ENCODE peak calls at places on chromosomes 7 and 10, in ten cellular contexts. X is WTC11, O is A549, V is heart right ventricle, N is brain microvascular endothelial cell, B is astrocyte of the cerebellum, D is fibroblast of mammary gland, E is cardiac muscle cell, P is prostate gland, W is GM06990. I is an unnamed sample.

GRCh38 chr10:46229144-46229563 is 57.6 kb upstream of the ANTXRL start:
- DNase-seq in X (peak), O (peak), V (no peak), N (no peak), B (no peak), D (peak), E (peak), P (no peak), W (no peak), I (peak)

GRCh38 chr10:12709516-12709915 is 292.0 kb downstream of the CCDC3 start:
- DNase-seq in X (no peak), O (peak), V (no peak), N (no peak), B (no peak), D (peak), E (peak), P (no peak), W (no peak), I (no peak)

GRCh38 chr10:91799580-91799975 is 1.4 kb downstream of the TNKS2 start:
- DNase-seq in X (no peak), O (peak), V (no peak), N (no peak), B (no peak), D (peak), E (no peak), P (no peak), W (no peak), I (no peak)

GRCh38 chr7:99395616-99396327 is 12.6 kb downstream of the PDAP1 start:
- DNase-seq in X (no peak), O (no peak), V (no peak), N (no peak), B (no peak), D (no peak), E (no peak), P (no peak), W (no peak), I (no peak)

GRCh38 chr10:80492875-80493413 is 38.8 kb downstream of the TSPAN14 start:
- DNase-seq in X (no peak), O (no peak), V (no peak), N (no peak), B (no peak), D (no peak), E (no peak), P (no peak), W (no peak), I (no peak)

GRCh38 chr7:159103382-159104187 is 41.1 kb downstream of the VIPR2 start:
- DNase-seq in X (peak), O (no peak), V (no peak), N (no peak), B (no peak), D (no peak), E (no peak), P (no peak), W (no peak), I (no peak)

GRCh38 chr7:47967123-47967522 is 12.3 kb downstream of the HUS1 start:
- DNase-seq in X (no peak), O (no peak), V (peak), N (no peak), B (no peak), D (no peak), E (no peak), P (no peak), W (no peak), I (no peak)

GRCh38 chr10:113169853-113170455 is 219.9 kb downstream of the TCF7L2 start:
- DNase-seq in X (no peak), O (no peak), V (no peak), N (no peak), B (no peak), D (no peak), E (no peak), P (no peak), W (peak), I (no peak)

GRCh38 chr7:131633342-131633843 is 77.0 kb upstream of the PODXL start:
- DNase-seq in X (no peak), O (peak), V (no peak), N (peak), B (peak), D (peak), E (peak), P (no peak), W (no peak), I (no peak)

GRCh38 chr10:92153-92552 is 43.1 kb upstream of the TUBB8 start:
- DNase-seq in X (no peak), O (no peak), V (no peak), N (no peak), B (no peak), D (no peak), E (no peak), P (no peak), W (no peak), I (no peak)

GRCh38 chr10:103491729-103492364 is 1.7 kb upstream of the NEURL1 start:
- DNase-seq in X (no peak), O (peak), V (no peak), N (peak), B (peak), D (peak), E (peak), P (no peak), W (no peak), I (no peak)

GRCh38 chr7:96701258-96701657 is 8.4 kb downstream of the SEM1 start:
- DNase-seq in X (no peak), O (no peak), V (no peak), N (no peak), B (no peak), D (no peak), E (no peak), P (no peak), W (no peak), I (no peak)

GRCh38 chr7:6636741-6637543 is at the start of gene ZNF316:
- DNase-seq in X (no peak), O (peak), V (peak), N (no peak), B (no peak), D (peak), E (peak), P (peak), W (peak), I (no peak)

GRCh38 chr7:130024390-130024789 is 26.8 kb downstream of the ZC3HC1 start:
- DNase-seq in X (no peak), O (no peak), V (no peak), N (peak), B (no peak), D (no peak), E (peak), P (no peak), W (no peak), I (no peak)

GRCh38 chr10:9301554-9301953 is 1247.1 kb downstream of the GATA3 start:
- DNase-seq in X (no peak), O (no peak), V (no peak), N (no peak), B (no peak), D (no peak), E (no peak), P (no peak), W (no peak), I (no peak)

GRCh38 chr7:99201027-99201426 is 6.9 kb downstream of the KPNA7 start:
- DNase-seq in X (no peak), O (peak), V (no peak), N (peak), B (no peak), D (peak), E (peak), P (no peak), W (no peak), I (no peak)

GRCh38 chr10:85600744-85601081 is 765.9 kb downstream of the GRID1 start:
- DNase-seq in X (no peak), O (no peak), V (no peak), N (no peak), B (no peak), D (no peak), E (no peak), P (no peak), W (no peak), I (no peak)

GRCh38 chr7:127035203-127035849 is 217.4 kb downstream of the GRM8 start:
- DNase-seq in X (no peak), O (no peak), V (no peak), N (no peak), B (no peak), D (no peak), E (no peak), P (no peak), W (no peak), I (no peak)

GRCh38 chr10:114021135-114021534 is 22.5 kb upstream of the ADRB1 start:
- DNase-seq in X (no peak), O (no peak), V (peak), N (no peak), B (no peak), D (no peak), E (no peak), P (no peak), W (no peak), I (no peak)

GRCh38 chr7:74612015-74612829 is 45.3 kb upstream of the GTF2I start:
- DNase-seq in X (peak), O (no peak), V (no peak), N (peak), B (peak), D (no peak), E (peak), P (peak), W (no peak), I (no peak)

GRCh38 chr10:98268694-98269386 is 846 bp upstream of the LOXL4 start:
- DNase-seq in X (peak), O (peak), V (no peak), N (no peak), B (no peak), D (peak), E (peak), P (no peak), W (no peak), I (no peak)

GRCh38 chr7:18459439-18459838 is 36.1 kb upstream of the HDAC9 start:
- DNase-seq in X (no peak), O (no peak), V (no peak), N (no peak), B (no peak), D (no peak), E (no peak), P (no peak), W (no peak), I (no peak)

GRCh38 chr10:133143200-133143533 is 16.9 kb upstream of the KNDC1 start:
- DNase-seq in X (no peak), O (no peak), V (no peak), N (no peak), B (no peak), D (no peak), E (no peak), P (no peak), W (no peak), I (peak)

GRCh38 chr10:13683017-13683416 is 96.3 kb downstream of the PRPF18 start:
- DNase-seq in X (no peak), O (no peak), V (no peak), N (no peak), B (no peak), D (no peak), E (no peak), P (no peak), W (no peak), I (no peak)

GRCh38 chr10:116274141-116274861 is 1.3 kb upstream of the GFRA1 start:
- DNase-seq in X (peak), O (peak), V (no peak), N (no peak), B (no peak), D (no peak), E (no peak), P (no peak), W (no peak), I (no peak)

GRCh38 chr7:151736403-151736909 is 140.5 kb downstream of the PRKAG2 start:
- DNase-seq in X (no peak), O (peak), V (peak), N (peak), B (peak), D (peak), E (peak), P (peak), W (no peak), I (no peak)

GRCh38 chr10:95096143-95096542 is 26.8 kb upstream of the CYP2C8 start:
- DNase-seq in X (no peak), O (no peak), V (no peak), N (no peak), B (no peak), D (no peak), E (no peak), P (no peak), W (no peak), I (no peak)

GRCh38 chr7:136045992-136046391 is 68.8 kb upstream of the MTPN start:
- DNase-seq in X (no peak), O (no peak), V (no peak), N (no peak), B (no peak), D (no peak), E (no peak), P (peak), W (no peak), I (no peak)

GRCh38 chr10:103736763-103737162 is 118.6 kb downstream of the SH3PXD2A start:
- DNase-seq in X (peak), O (peak), V (no peak), N (peak), B (no peak), D (peak), E (no peak), P (no peak), W (no peak), I (no peak)

GRCh38 chr10:6843477-6843876 is 263.4 kb upstream of the PRKCQ start:
- DNase-seq in X (no peak), O (no peak), V (no peak), N (no peak), B (no peak), D (peak), E (no peak), P (no peak), W (no peak), I (no peak)

GRCh38 chr7:135441791-135442190 is 68.1 kb downstream of the CNOT4 start:
- DNase-seq in X (no peak), O (peak), V (no peak), N (peak), B (peak), D (peak), E (peak), P (no peak), W (no peak), I (no peak)

GRCh38 chr7:98056580-98056979 is 50.1 kb upstream of the LMTK2 start:
- DNase-seq in X (no peak), O (no peak), V (no peak), N (no peak), B (no peak), D (no peak), E (no peak), P (peak), W (no peak), I (no peak)

GRCh38 chr10:11424456-11425287 is 186.8 kb downstream of the USP6NL start:
- DNase-seq in X (peak), O (peak), V (peak), N (peak), B (peak), D (peak), E (peak), P (no peak), W (no peak), I (no peak)

DNA sequence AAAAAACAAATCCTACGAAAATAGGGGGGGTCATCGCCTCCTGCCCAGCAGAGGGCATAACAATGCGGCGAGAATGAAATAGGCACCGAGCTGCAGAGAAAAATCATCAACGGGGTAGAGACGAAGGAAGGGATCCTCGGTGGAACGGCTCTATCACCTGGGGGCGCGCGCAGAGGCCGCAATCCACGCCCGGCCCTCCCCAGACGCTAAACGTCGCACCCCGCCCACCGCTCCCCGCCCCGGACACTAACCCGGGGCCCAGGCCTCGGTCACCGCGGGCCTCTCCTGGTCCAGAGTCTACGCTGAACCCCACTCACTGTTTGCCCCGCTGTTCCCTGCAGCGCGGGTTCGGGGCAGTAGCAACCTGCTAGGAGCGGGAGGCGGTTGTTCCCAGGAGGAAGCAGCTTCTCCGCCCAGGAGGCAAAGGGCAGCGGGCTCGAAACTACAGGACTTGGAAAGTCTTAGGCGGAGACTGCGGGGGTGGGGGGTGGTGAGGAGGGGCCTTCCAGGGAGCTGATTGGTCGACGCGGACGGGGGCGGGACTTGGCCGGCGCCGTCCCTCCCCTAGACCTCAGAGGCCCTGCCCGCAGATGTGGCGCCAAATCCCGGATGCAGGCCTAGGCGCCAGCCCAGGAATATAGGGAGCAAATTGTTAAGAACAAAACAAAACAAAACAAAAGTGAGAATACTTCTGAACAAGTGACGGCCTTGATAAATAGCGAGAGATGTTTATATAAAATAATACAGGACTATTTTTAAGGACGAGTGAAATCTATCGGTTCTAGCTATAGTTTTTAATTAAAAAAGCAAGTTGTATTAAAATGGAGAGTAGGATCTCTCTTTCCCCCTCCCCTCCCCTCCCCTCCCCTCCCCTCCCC is at the start of gene TCAF1:
- DNase-seq in X (peak), O (peak), V (peak), N (peak), B (peak), D (peak), E (peak), P (peak), W (peak), I (peak)
- TF ChIP-seq CTCF in X (no peak), O (peak), V (peak), N (peak), B (peak), D (peak), E (peak), P (no peak), W (peak), I (no peak)

DNA sequence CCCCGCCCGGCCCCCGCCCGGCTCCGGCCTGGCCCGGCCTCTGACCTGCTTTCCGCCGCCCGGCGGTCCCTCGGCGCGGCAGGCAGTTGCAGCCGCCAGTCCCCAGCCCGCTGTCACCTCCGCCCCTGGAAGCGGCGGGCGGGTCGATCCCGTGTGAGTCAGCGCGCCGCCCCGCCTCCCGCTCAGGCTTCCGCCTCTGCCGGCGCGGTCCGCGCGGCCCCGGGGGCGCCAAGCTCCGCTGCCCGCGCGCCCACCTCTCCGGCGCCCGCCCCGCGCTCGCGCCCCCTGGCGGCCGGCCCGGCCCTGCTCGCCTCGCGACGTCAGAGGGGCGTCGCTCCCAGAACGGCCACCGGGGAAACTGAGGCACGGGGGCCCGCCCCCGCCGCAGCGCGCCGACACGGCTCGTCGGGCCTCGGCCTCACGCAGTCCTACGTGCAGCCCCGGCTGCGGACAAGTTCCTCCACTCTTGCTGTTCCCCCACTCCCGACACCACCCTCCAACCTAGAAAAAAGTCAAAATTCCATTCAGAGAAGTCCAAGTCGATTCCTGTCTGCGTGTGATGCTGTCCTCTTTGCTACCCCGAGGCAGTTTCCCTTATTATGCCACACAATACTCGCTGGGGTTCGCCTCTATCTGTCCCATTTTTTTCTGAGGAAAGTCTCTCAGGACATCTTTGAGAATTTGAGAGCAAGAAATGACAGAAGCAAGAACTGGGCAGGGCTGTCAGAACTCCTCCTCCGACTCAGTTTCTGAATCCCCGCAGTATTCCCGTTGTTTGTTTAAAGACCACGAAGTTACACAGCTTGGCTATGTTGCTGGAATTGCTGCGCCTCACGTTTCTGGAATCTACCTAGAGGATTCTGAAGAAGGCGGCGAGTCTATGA is at the start of gene DNMBP:
- DNase-seq in X (peak), O (peak), V (peak), N (peak), B (peak), D (peak), E (peak), P (peak), W (peak), I (peak)
- TF ChIP-seq CTCF in X (peak), O (peak), V (peak), N (peak), B (peak), D (no peak), E (peak), P (peak), W (peak), I (no peak)

GRCh38 chr7:145817687-145818086 is 298.9 kb upstream of the CNTNAP2 start:
- DNase-seq in X (no peak), O (no peak), V (no peak), N (no peak), B (no peak), D (no peak), E (no peak), P (no peak), W (no peak), I (no peak)
- TF ChIP-seq CTCF in X (no peak), O (no peak), V (no peak), N (no peak), B (no peak), D (no peak), E (no peak), P (no peak), W (no peak), I (no peak)

GRCh38 chr10:71269301-71270288 is 49.5 kb upstream of the SLC29A3 start:
- DNase-seq in X (peak), O (no peak), V (peak), N (no peak), B (no peak), D (peak), E (peak), P (no peak), W (no peak), I (no peak)
- TF ChIP-seq CTCF in X (no peak), O (no peak), V (no peak), N (no peak), B (no peak), D (no peak), E (no peak), P (no peak), W (peak), I (no peak)

DNA sequence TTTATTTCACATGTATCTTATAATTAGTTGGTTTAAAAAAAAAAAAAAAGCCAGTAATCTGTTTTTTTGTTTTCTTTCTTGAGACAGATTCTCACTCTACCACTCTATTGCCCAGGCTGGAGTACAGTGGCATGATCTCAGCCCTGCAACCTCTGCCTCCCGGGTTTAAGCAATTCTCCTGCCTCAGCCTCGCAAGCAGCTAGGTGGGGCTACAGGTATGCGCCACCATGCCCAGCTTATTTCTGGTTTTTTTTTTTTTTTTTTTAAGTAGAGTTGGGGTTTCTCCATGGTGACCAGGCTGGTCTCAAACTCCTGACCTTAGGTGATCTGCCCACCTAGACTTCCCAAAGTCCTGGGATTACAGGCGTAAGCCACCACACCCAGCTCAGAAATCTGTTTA is 34.1 kb upstream of the CAPZA2 start:
- DNase-seq in X (peak), O (no peak), V (no peak), N (no peak), B (no peak), D (no peak), E (no peak), P (no peak), W (no peak), I (no peak)
- TF ChIP-seq CTCF in X (no peak), O (peak), V (no peak), N (peak), B (no peak), D (no peak), E (no peak), P (no peak), W (no peak), I (no peak)

GRCh38 chr10:16520900-16521299 is 779 bp downstream of the C1QL3 start:
- DNase-seq in X (peak), O (no peak), V (no peak), N (no peak), B (no peak), D (peak), E (peak), P (peak), W (peak), I (no peak)
- TF ChIP-seq CTCF in X (no peak), O (no peak), V (peak), N (peak), B (peak), D (peak), E (peak), P (no peak), W (peak), I (no peak)

GRCh38 chr10:26951650-26952049 is 90.9 kb upstream of the ABI1 start:
- DNase-seq in X (no peak), O (no peak), V (no peak), N (no peak), B (no peak), D (no peak), E (no peak), P (no peak), W (no peak), I (no peak)
- TF ChIP-seq CTCF in X (no peak), O (no peak), V (no peak), N (no peak), B (no peak), D (no peak), E (no peak), P (no peak), W (no peak), I (no peak)

I was measured in omental fat pad.